ENCODE peak calls at places on chromosomes 12 and 14, in seven cellular contexts. One of them, this sample, is unnamed. For H3K4me1, the result is how much of the 10 kb centered on the place peaks cover.

GRCh38 chr12:126488786-126489185 is 1423.6 kb downstream of the AACS start:
- DNase-seq in left ventricle myocardium inferior: no peak
- DNase-seq in astrocyte: no peak
- DNase-seq in prostate gland: no peak
- DNase-seq in pancreas: no peak
- DNase-seq in psoas muscle: no peak
- DNase-seq in stomach: no peak
- DNase-seq in this sample: no peak

GRCh38 chr12:95215925-95216324 is 1.3 kb downstream of the FGD6 start:
- DNase-seq in stomach: no peak
- DNase-seq in astrocyte: peak
- DNase-seq in prostate gland: no peak
- DNase-seq in pancreas: no peak
- DNase-seq in left ventricle myocardium inferior: no peak
- DNase-seq in psoas muscle: no peak
- DNase-seq in this sample: no peak

GRCh38 chr12:31629756-31630732 is 29.4 kb upstream of the ETFBKMT start:
- DNase-seq in astrocyte: peak
- DNase-seq in left ventricle myocardium inferior: peak
- DNase-seq in pancreas: no peak
- DNase-seq in psoas muscle: peak
- DNase-seq in stomach: peak
- DNase-seq in prostate gland: no peak
- DNase-seq in this sample: no peak

GRCh38 chr14:77469539-77469938 is 11.6 kb downstream of the AHSA1 start:
- DNase-seq in pancreas: no peak
- DNase-seq in psoas muscle: no peak
- DNase-seq in astrocyte: no peak
- DNase-seq in left ventricle myocardium inferior: no peak
- DNase-seq in stomach: no peak
- DNase-seq in prostate gland: no peak
- DNase-seq in this sample: no peak

GRCh38 chr12:22275847-22276246 is 58.7 kb downstream of the ST8SIA1 start:
- DNase-seq in left ventricle myocardium inferior: peak
- DNase-seq in stomach: peak
- DNase-seq in psoas muscle: peak
- DNase-seq in astrocyte: peak
- DNase-seq in prostate gland: peak
- DNase-seq in pancreas: no peak
- DNase-seq in this sample: peak

GRCh38 chr14:79328863-79329262 is 882.4 kb downstream of the DIO2 start:
- DNase-seq in stomach: no peak
- DNase-seq in psoas muscle: no peak
- DNase-seq in prostate gland: no peak
- DNase-seq in left ventricle myocardium inferior: no peak
- DNase-seq in astrocyte: peak
- DNase-seq in pancreas: no peak
- DNase-seq in this sample: no peak

GRCh38 chr14:101473795-101474562 is 87.3 kb upstream of the DIO3 start:
- DNase-seq in psoas muscle: no peak
- DNase-seq in stomach: peak
- DNase-seq in left ventricle myocardium inferior: no peak
- DNase-seq in pancreas: no peak
- DNase-seq in astrocyte: no peak
- DNase-seq in prostate gland: no peak
- DNase-seq in this sample: no peak

GRCh38 chr12:132171968-132172521 is 27.8 kb downstream of the NOC4L start:
- DNase-seq in stomach: no peak
- DNase-seq in left ventricle myocardium inferior: peak
- DNase-seq in psoas muscle: peak
- DNase-seq in prostate gland: no peak
- DNase-seq in astrocyte: no peak
- DNase-seq in pancreas: no peak
- DNase-seq in this sample: no peak

GRCh38 chr14:89443002-89443660 is 26.1 kb upstream of the FOXN3 start:
- DNase-seq in pancreas: no peak
- DNase-seq in left ventricle myocardium inferior: no peak
- DNase-seq in stomach: no peak
- DNase-seq in psoas muscle: no peak
- DNase-seq in prostate gland: no peak
- DNase-seq in astrocyte: no peak
- DNase-seq in this sample: no peak

GRCh38 chr12:123989168-123989567 is 16.2 kb downstream of the ZNF664 start:
- DNase-seq in astrocyte: no peak
- DNase-seq in left ventricle myocardium inferior: no peak
- DNase-seq in stomach: no peak
- DNase-seq in prostate gland: no peak
- DNase-seq in psoas muscle: no peak
- DNase-seq in pancreas: no peak
- DNase-seq in this sample: no peak

GRCh38 chr12:123990512-123990911 is 17.5 kb downstream of the ZNF664 start:
- DNase-seq in prostate gland: no peak
- DNase-seq in stomach: no peak
- DNase-seq in left ventricle myocardium inferior: no peak
- DNase-seq in pancreas: no peak
- DNase-seq in psoas muscle: no peak
- DNase-seq in astrocyte: no peak
- DNase-seq in this sample: no peak

GRCh38 chr12:123992118-123992825 is 19.3 kb downstream of the ZNF664 start:
- DNase-seq in pancreas: no peak
- DNase-seq in left ventricle myocardium inferior: no peak
- DNase-seq in stomach: no peak
- DNase-seq in prostate gland: no peak
- DNase-seq in astrocyte: no peak
- DNase-seq in psoas muscle: no peak
- DNase-seq in this sample: no peak

GRCh38 chr12:123991402-123991951 is 18.5 kb downstream of the ZNF664 start:
- DNase-seq in astrocyte: peak
- DNase-seq in left ventricle myocardium inferior: no peak
- DNase-seq in stomach: no peak
- DNase-seq in prostate gland: no peak
- DNase-seq in pancreas: no peak
- DNase-seq in psoas muscle: no peak
- DNase-seq in this sample: no peak

DNA sequence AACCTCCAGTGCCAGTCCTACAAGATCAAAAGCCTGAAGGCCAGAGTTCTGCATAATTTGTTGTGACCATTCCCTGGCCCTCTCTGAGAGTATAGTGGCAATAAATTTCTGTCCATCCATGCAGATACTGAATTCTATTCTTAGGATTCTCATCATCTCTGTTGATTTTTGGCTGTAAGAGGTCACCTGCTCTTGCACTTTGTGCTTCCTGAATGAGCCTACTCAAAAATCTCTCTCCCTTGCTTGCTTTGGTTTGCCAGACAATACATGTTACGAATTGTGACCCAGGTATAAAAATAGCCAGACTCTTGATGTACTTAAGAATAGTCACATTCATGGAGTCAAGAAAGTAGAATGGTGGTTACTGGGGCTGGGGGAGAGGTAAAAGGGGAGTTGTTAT is 16.7 kb downstream of the ZNF664 start:
- DNase-seq in left ventricle myocardium inferior: no peak
- DNase-seq in astrocyte: no peak
- DNase-seq in prostate gland: no peak
- DNase-seq in psoas muscle: no peak
- DNase-seq in pancreas: no peak
- DNase-seq in stomach: no peak
- DNase-seq in this sample: no peak
- H3K4me1 ChIP-seq in left ventricle myocardium inferior: half or more
- H3K4me1 ChIP-seq in astrocyte: under half
- H3K4me1 ChIP-seq in prostate gland: under half
- H3K4me1 ChIP-seq in psoas muscle: under half
- H3K4me1 ChIP-seq in pancreas: under half
- H3K4me1 ChIP-seq in stomach: half or more
- H3K4me1 ChIP-seq in this sample: under half

GRCh38 chr12:630656-631632 is 32.3 kb downstream of the NINJ2 start:
- DNase-seq in psoas muscle: peak
- DNase-seq in prostate gland: no peak
- DNase-seq in pancreas: no peak
- DNase-seq in stomach: peak
- DNase-seq in left ventricle myocardium inferior: peak
- DNase-seq in astrocyte: no peak
- DNase-seq in this sample: no peak
- H3K4me1 ChIP-seq in psoas muscle: under half
- H3K4me1 ChIP-seq in prostate gland: under half
- H3K4me1 ChIP-seq in pancreas: under half
- H3K4me1 ChIP-seq in stomach: under half
- H3K4me1 ChIP-seq in left ventricle myocardium inferior: half or more
- H3K4me1 ChIP-seq in astrocyte: under half
- H3K4me1 ChIP-seq in this sample: under half

GRCh38 chr12:111444314-111444705 is 38.6 kb downstream of the SH2B3 start:
- DNase-seq in left ventricle myocardium inferior: no peak
- DNase-seq in stomach: peak
- DNase-seq in psoas muscle: no peak
- DNase-seq in pancreas: no peak
- DNase-seq in prostate gland: no peak
- DNase-seq in astrocyte: peak
- DNase-seq in this sample: no peak
- H3K4me1 ChIP-seq in left ventricle myocardium inferior: half or more
- H3K4me1 ChIP-seq in stomach: half or more
- H3K4me1 ChIP-seq in psoas muscle: half or more
- H3K4me1 ChIP-seq in pancreas: under half
- H3K4me1 ChIP-seq in prostate gland: under half
- H3K4me1 ChIP-seq in astrocyte: under half
- H3K4me1 ChIP-seq in this sample: under half

GRCh38 chr12:53090559-53090958 is 6.9 kb upstream of the IGFBP6 start:
- DNase-seq in left ventricle myocardium inferior: no peak
- DNase-seq in pancreas: no peak
- DNase-seq in prostate gland: no peak
- DNase-seq in psoas muscle: no peak
- DNase-seq in astrocyte: no peak
- DNase-seq in stomach: no peak
- DNase-seq in this sample: no peak
- H3K4me1 ChIP-seq in left ventricle myocardium inferior: under half
- H3K4me1 ChIP-seq in pancreas: under half
- H3K4me1 ChIP-seq in prostate gland: under half
- H3K4me1 ChIP-seq in psoas muscle: under half
- H3K4me1 ChIP-seq in astrocyte: under half
- H3K4me1 ChIP-seq in stomach: under half
- H3K4me1 ChIP-seq in this sample: under half

GRCh38 chr12:497501-498160 is 37.9 kb downstream of the B4GALNT3 start:
- DNase-seq in astrocyte: no peak
- DNase-seq in pancreas: no peak
- DNase-seq in stomach: peak
- DNase-seq in prostate gland: no peak
- DNase-seq in left ventricle myocardium inferior: no peak
- DNase-seq in psoas muscle: no peak
- DNase-seq in this sample: no peak
- H3K4me1 ChIP-seq in astrocyte: under half
- H3K4me1 ChIP-seq in pancreas: under half
- H3K4me1 ChIP-seq in stomach: under half
- H3K4me1 ChIP-seq in prostate gland: under half
- H3K4me1 ChIP-seq in left ventricle myocardium inferior: under half
- H3K4me1 ChIP-seq in psoas muscle: under half
- H3K4me1 ChIP-seq in this sample: under half

DNA sequence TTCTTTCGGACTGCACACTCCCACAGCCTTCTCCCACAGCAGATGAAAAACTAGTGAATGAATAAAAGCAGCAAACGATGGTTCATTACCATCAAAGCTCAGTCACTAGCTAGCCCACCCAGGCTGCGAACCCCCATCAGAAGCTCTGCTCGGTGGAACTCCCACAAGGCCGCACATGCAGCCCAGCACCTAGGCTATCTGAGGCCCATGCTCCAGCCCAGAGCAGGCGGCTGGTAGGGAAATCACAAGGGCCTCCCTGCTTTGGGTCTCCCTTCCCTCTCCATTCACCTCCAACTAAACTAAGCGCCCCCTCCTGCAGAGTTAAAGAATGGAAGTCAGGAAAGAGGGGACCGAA is 69.1 kb downstream of the ITPK1 start:
- DNase-seq in pancreas: peak
- DNase-seq in prostate gland: no peak
- DNase-seq in stomach: no peak
- DNase-seq in psoas muscle: no peak
- DNase-seq in astrocyte: no peak
- DNase-seq in left ventricle myocardium inferior: peak
- DNase-seq in this sample: no peak
- H3K4me1 ChIP-seq in pancreas: under half
- H3K4me1 ChIP-seq in prostate gland: under half
- H3K4me1 ChIP-seq in stomach: half or more
- H3K4me1 ChIP-seq in psoas muscle: under half
- H3K4me1 ChIP-seq in astrocyte: under half
- H3K4me1 ChIP-seq in left ventricle myocardium inferior: half or more
- H3K4me1 ChIP-seq in this sample: half or more

GRCh38 chr12:130835436-130835835 is 3.6 kb downstream of the STX2 start:
- DNase-seq in prostate gland: no peak
- DNase-seq in astrocyte: no peak
- DNase-seq in left ventricle myocardium inferior: no peak
- DNase-seq in stomach: no peak
- DNase-seq in psoas muscle: no peak
- DNase-seq in pancreas: no peak
- DNase-seq in this sample: no peak

GRCh38 chr12:130835011-130835410 is 4.0 kb downstream of the STX2 start:
- DNase-seq in prostate gland: no peak
- DNase-seq in pancreas: no peak
- DNase-seq in left ventricle myocardium inferior: no peak
- DNase-seq in stomach: no peak
- DNase-seq in psoas muscle: no peak
- DNase-seq in astrocyte: no peak
- DNase-seq in this sample: no peak

GRCh38 chr12:130838951-130839769 is at the start of gene STX2:
- DNase-seq in stomach: peak
- DNase-seq in left ventricle myocardium inferior: peak
- DNase-seq in psoas muscle: peak
- DNase-seq in astrocyte: peak
- DNase-seq in prostate gland: peak
- DNase-seq in pancreas: peak
- DNase-seq in this sample: no peak

GRCh38 chr12:130838284-130838950 is 633 bp downstream of the STX2 start:
- DNase-seq in stomach: peak
- DNase-seq in prostate gland: peak
- DNase-seq in left ventricle myocardium inferior: no peak
- DNase-seq in astrocyte: peak
- DNase-seq in psoas muscle: peak
- DNase-seq in pancreas: no peak
- DNase-seq in this sample: no peak

GRCh38 chr12:130839770-130840355 is 813 bp upstream of the STX2 start:
- DNase-seq in stomach: no peak
- DNase-seq in prostate gland: no peak
- DNase-seq in pancreas: no peak
- DNase-seq in astrocyte: no peak
- DNase-seq in left ventricle myocardium inferior: no peak
- DNase-seq in psoas muscle: no peak
- DNase-seq in this sample: no peak
- H3K4me1 ChIP-seq in stomach: under half
- H3K4me1 ChIP-seq in prostate gland: under half
- H3K4me1 ChIP-seq in pancreas: under half
- H3K4me1 ChIP-seq in astrocyte: under half
- H3K4me1 ChIP-seq in left ventricle myocardium inferior: under half
- H3K4me1 ChIP-seq in psoas muscle: under half
- H3K4me1 ChIP-seq in this sample: under half

This sample was measured in thoracic aorta.